ENCODE peak calls at places on chromosomes 1 and 21, in seven cellular contexts. W is activated T-cell treated with anti-CD3 and anti-CD28 coated beads, Interleukin-2, amount 50 U/mL, for 72 hours; D is M059J; F is T-cell; Y is SW480; U is brain microvascular endothelial cell; V is thoracic aorta. C is an unnamed sample.

GRCh38 chr21:21460979-21461378 is 462.8 kb downstream of the NCAM2 start:
- DNase-seq in V (no peak), F (no peak), Y (no peak), W (no peak), U (no peak), D (no peak), C (no peak)

GRCh38 chr1:52546852-52547251 is 6.0 kb downstream of the TUT4 start:
- DNase-seq in V (no peak), D (no peak), U (no peak), Y (no peak), W (no peak), F (no peak), C (no peak)

GRCh38 chr1:214281902-214282695 is 1.1 kb downstream of the SMYD2 start:
- DNase-seq in F (no peak), D (peak; percentile 78), Y (peak; percentile 68), W (no peak), U (peak; percentile 49), V (no peak), C (peak; percentile 67)

GRCh38 chr1:11847667-11848445 is at the start of gene NPPA:
- DNase-seq in D (no peak), V (no peak), U (no peak), W (no peak), F (no peak), Y (no peak), C (no peak)

GRCh38 chr1:47317841-47318240 is 3.9 kb upstream of the STIL start:
- DNase-seq in V (no peak), U (peak; percentile 69), W (no peak), Y (no peak), F (no peak), D (peak; percentile 67), C (no peak)

GRCh38 chr1:156656779-156657160 is 14.9 kb downstream of the BCAN start:
- DNase-seq in F (no peak), D (no peak), Y (no peak), V (no peak), U (no peak), W (no peak), C (no peak)

GRCh38 chr1:119947468-119947867 is 51.2 kb upstream of the ADAM30 start:
- DNase-seq in W (no peak), F (no peak), U (peak; percentile 37), Y (no peak), D (peak; percentile 72), V (no peak), C (no peak)

GRCh38 chr1:228318823-228319241 is 87.8 kb downstream of the TRIM11 start:
- DNase-seq in V (no peak), D (no peak), W (no peak), Y (no peak), U (no peak), F (no peak), C (peak; percentile 74)

GRCh38 chr1:207088161-207088560 is 499 bp upstream of the C4BPB start:
- DNase-seq in U (no peak), F (no peak), W (no peak), D (peak; percentile 29), Y (no peak), V (no peak), C (no peak)